ENCODE peak calls at places on chromosomes 3 and 15, in four cellular contexts. H, J, M and V are unnamed samples.

GRCh38 chr3:103699228-103699627 is 1264.4 kb downstream of the ZPLD1 start:
- DNase-seq in H (no peak), J (no peak), M (no peak), V (no peak)

GRCh38 chr3:29643034-29643425 is 362.2 kb downstream of the RBMS3 start:
- DNase-seq in H (no peak), J (no peak), M (no peak), V (no peak)

GRCh38 chr3:139084176-139084575 is 39.5 kb upstream of the PRR23C start:
- DNase-seq in H (no peak), J (no peak), M (no peak), V (no peak)

GRCh38 chr3:122714269-122714668 is 33.6 kb downstream of the PARP14 start:
- DNase-seq in H (no peak), J (no peak), M (no peak), V (no peak)

GRCh38 chr15:81809543-81809942 is 236.3 kb downstream of the MEX3B start:
- DNase-seq in H (peak), J (no peak), M (no peak), V (no peak)

GRCh38 chr3:121629601-121630000 is 31.1 kb downstream of the HCLS1 start:
- DNase-seq in H (no peak), J (no peak), M (no peak), V (no peak)

GRCh38 chr3:64612082-64612860 is 75.5 kb downstream of the ADAMTS9 start:
- DNase-seq in H (peak), J (no peak), M (no peak), V (no peak)

GRCh38 chr15:27361418-27361817 is 390.4 kb downstream of the GABRG3 start:
- DNase-seq in H (no peak), J (no peak), M (no peak), V (no peak)

GRCh38 chr15:38072507-38073277 is 138.3 kb downstream of the TMCO5A start:
- DNase-seq in H (peak), J (peak), M (peak), V (peak)

GRCh38 chr3:138426211-138426610 is 8.2 kb upstream of the ESYT3 start:
- DNase-seq in H (peak), J (no peak), M (no peak), V (no peak)

GRCh38 chr3:196016485-196016884 is 65.4 kb downstream of the TFRC start:
- DNase-seq in H (peak), J (no peak), M (no peak), V (no peak)

GRCh38 chr15:72927451-72927850 is 124.8 kb upstream of the NEO1 start:
- DNase-seq in H (no peak), J (no peak), M (no peak), V (no peak)

GRCh38 chr15:72919936-72920455 is 132.3 kb upstream of the NEO1 start:
- DNase-seq in H (no peak), J (no peak), M (no peak), V (no peak)

GRCh38 chr15:72925661-72926060 is 126.6 kb upstream of the NEO1 start:
- DNase-seq in H (no peak), J (no peak), M (no peak), V (no peak)

DNA sequence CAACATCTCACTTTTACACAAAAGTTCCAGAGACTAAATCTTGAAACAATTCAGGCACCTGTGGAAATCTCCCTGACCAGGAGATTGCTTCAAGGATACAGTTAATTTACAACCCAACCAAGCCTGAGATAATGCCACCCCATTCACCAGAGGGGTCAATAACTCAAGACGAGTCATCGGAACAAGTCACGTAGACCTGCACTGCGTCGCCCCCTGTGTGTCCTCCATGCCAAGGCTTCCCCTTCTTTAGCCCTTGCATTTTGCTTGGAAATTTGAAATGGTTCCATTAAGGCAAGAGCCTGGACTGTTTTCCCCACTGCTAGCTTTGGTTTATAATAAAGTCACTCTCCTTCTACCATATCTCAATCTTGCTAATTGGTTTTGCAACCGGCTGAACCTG is 129.0 kb upstream of the NEO1 start:
- DNase-seq in H (no peak), J (no peak), M (no peak), V (no peak)
- TF ChIP-seq CTCF in H (no peak), J (no peak), M (no peak), V (no peak)

GRCh38 chr15:85805392-85805791 is 10.7 kb upstream of the KLHL25 start:
- DNase-seq in H (no peak), J (no peak), M (no peak), V (no peak)

GRCh38 chr15:85804481-85805165 is 9.9 kb upstream of the KLHL25 start:
- DNase-seq in H (no peak), J (no peak), M (no peak), V (no peak)

GRCh38 chr15:85795669-85796305 is 1.1 kb upstream of the KLHL25 start:
- DNase-seq in H (no peak), J (no peak), M (no peak), V (no peak)

GRCh38 chr15:85795320-85795668 is 569 bp upstream of the KLHL25 start:
- DNase-seq in H (no peak), J (no peak), M (no peak), V (no peak)

GRCh38 chr15:85800460-85801123 is 5.9 kb upstream of the KLHL25 start:
- DNase-seq in H (peak), J (no peak), M (no peak), V (no peak)
- TF ChIP-seq CTCF in H (no peak), J (peak), M (no peak), V (no peak)

GRCh38 chr3:83968386-83968785 is 990.4 kb upstream of the CADM2 start:
- DNase-seq in H (no peak), J (no peak), M (no peak), V (no peak)
- TF ChIP-seq CTCF in H (no peak), J (peak), M (no peak), V (no peak)

GRCh38 chr15:36810656-36811449 is 231.4 kb downstream of the CDIN1 start:
- DNase-seq in H (no peak), J (no peak), M (no peak), V (no peak)
- TF ChIP-seq CTCF in H (no peak), J (peak), M (peak), V (peak)